ENCODE peak calls at places on chromosomes 2 and 18, in nine cellular contexts. W is GM23338, M is upper lobe of right lung, K is A549, S is fibroblast of pulmonary artery, X is fibroblast of villous mesenchyme, C is brain microvascular endothelial cell, J is BE2C, I is epithelial cell of esophagus. G is an unnamed sample.

GRCh38 chr2:16246281-16246850 is 306.0 kb downstream of the MYCN start:
- DNase-seq in W (no peak), X (no peak), K (no peak), I (no peak), S (no peak), C (no peak), J (peak; percentile 93), M (no peak), G (no peak)

GRCh38 chr18:25121442-25121841 is 230.5 kb downstream of the ZNF521 start:
- DNase-seq in I (no peak), S (no peak), X (no peak), W (peak; percentile 30), C (no peak), M (no peak), K (no peak), J (no peak), G (no peak)

GRCh38 chr2:236083934-236084333 is 84.3 kb downstream of the GBX2 start:
- DNase-seq in M (no peak), W (peak; percentile 49), C (no peak), J (no peak), I (no peak), S (no peak), X (no peak), K (no peak), G (no peak)

GRCh38 chr2:16408331-16409005 is 257.2 kb downstream of the CYRIA start:
- DNase-seq in I (no peak), M (no peak), J (peak; percentile 92), K (no peak), C (no peak), X (no peak), W (no peak), S (no peak), G (no peak)

GRCh38 chr2:64866797-64867196 is 122.4 kb upstream of the SLC1A4 start:
- DNase-seq in X (peak; percentile 96), J (no peak), W (no peak), I (no peak), M (no peak), C (peak; percentile 96), S (peak; percentile 76), K (peak; percentile 44), G (peak; percentile 71)

GRCh38 chr2:4134881-4135565 is 431.6 kb downstream of the DCDC2C start:
- DNase-seq in M (no peak), W (no peak), I (peak; percentile 1), K (no peak), X (no peak), C (no peak), S (no peak), J (no peak), G (no peak)

GRCh38 chr18:48562075-48562474 is 23.2 kb downstream of the CTIF start:
- DNase-seq in W (no peak), J (no peak), S (no peak), M (no peak), C (no peak), I (no peak), K (no peak), X (peak; percentile 37), G (no peak)

GRCh38 chr2:23312996-23313606 is 71.9 kb upstream of the KLHL29 start:
- DNase-seq in C (peak; percentile 16), I (no peak), K (peak; percentile 28), J (peak; percentile 70), M (no peak), X (no peak), W (peak; percentile 84), S (no peak), G (no peak)

GRCh38 chr2:120476141-120476540 is 130.2 kb downstream of the INHBB start:
- DNase-seq in S (no peak), X (no peak), W (no peak), C (no peak), M (peak; percentile 87), K (no peak), I (peak; percentile 69), J (no peak), G (no peak)

GRCh38 chr2:168500516-168500915 is 44.4 kb downstream of the CERS6 start:
- DNase-seq in S (no peak), I (no peak), C (no peak), J (no peak), X (no peak), M (no peak), W (no peak), K (no peak), G (no peak)

GRCh38 chr2:132725134-132725533 is 55.1 kb upstream of the LYPD1 start:
- DNase-seq in C (no peak), J (no peak), K (no peak), W (no peak), M (no peak), I (no peak), S (no peak), X (no peak), G (no peak)

GRCh38 chr2:30152385-30152784 is 5.6 kb downstream of the YPEL5 start:
- DNase-seq in M (no peak), W (no peak), K (no peak), X (no peak), C (no peak), J (no peak), S (no peak), I (no peak), G (no peak)

GRCh38 chr2:137048455-137048854 is 283.1 kb downstream of the THSD7B start:
- DNase-seq in W (no peak), S (no peak), C (no peak), J (no peak), X (no peak), K (no peak), M (no peak), I (no peak), G (no peak)

GRCh38 chr2:210955591-210955990 is 399.2 kb downstream of the CPS1 start:
- DNase-seq in K (peak; percentile 1), M (no peak), S (peak; percentile 73), W (no peak), J (no peak), C (peak; percentile 78), I (peak; percentile 72), X (no peak), G (peak; percentile 42)

GRCh38 chr18:77105021-77105420 is 27.6 kb downstream of the MBP start:
- DNase-seq in S (no peak), I (no peak), C (no peak), K (no peak), W (no peak), J (no peak), X (peak; percentile 57), M (no peak), G (no peak)

GRCh38 chr2:152648336-152648735 is 68.9 kb downstream of the PRPF40A start:
- DNase-seq in C (no peak), X (peak; percentile 18), S (peak; percentile 31), W (peak; percentile 44), K (peak; percentile 17), M (no peak), I (peak; percentile 21), J (no peak), G (no peak)
- TF ChIP-seq CTCF in C (peak; percentile 23), X (peak; percentile 33), S (peak; percentile 33), W (no peak), K (no peak), M (peak; percentile 21), I (peak; percentile 20), J (peak; percentile 4), G (peak; percentile 8)

DNA sequence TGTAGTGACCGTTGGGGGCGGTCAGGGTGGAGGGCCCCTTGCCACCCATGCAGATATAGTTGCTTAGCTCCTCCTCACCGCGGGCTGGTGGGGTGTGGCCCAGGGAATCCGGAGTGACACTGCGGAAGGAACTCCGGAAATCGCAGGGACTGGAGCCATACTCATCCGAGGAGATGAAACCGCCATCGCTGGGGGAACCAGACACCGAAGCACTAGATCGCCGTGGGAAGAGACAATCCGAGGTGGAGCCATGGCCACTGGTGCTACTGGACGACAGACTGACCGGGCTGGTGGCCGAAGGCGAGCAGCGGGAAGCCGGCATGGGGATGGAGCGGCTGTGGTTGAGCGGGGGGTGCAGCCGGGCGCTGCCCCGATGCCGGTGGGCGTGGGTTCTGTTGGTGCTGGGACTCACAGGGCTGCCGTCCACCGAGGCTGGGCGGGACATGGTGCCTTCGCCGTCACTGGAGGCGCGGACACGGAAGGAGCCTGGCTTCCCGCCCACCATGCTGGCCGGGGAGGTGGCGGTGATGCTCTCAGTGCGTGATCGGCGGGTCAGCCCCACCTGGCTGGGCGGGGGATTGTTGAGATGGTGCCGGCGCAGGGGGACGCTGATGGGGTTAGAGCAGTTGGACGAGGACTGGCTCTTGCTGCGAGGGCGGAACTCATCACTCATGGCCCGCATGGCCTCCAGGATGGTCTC is 2.2 kb downstream of the IRS1 start:
- DNase-seq in X (peak; percentile 67), K (no peak), C (no peak), I (no peak), W (no peak), J (no peak), M (peak; percentile 67), S (no peak), G (no peak)
- H3K4me3 ChIP-seq in X (peak overlapping the region; percentile 70), K (peak overlapping the region; percentile 80), C (peak overlapping the region; percentile 74), I (peak overlapping the region; percentile 79), W (peak overlapping the region; percentile 95), J (no peak overlapping the region), M (peak overlapping the region; percentile 70), S (peak overlapping the region; percentile 80), G (peak overlapping the region; percentile 88)

DNA sequence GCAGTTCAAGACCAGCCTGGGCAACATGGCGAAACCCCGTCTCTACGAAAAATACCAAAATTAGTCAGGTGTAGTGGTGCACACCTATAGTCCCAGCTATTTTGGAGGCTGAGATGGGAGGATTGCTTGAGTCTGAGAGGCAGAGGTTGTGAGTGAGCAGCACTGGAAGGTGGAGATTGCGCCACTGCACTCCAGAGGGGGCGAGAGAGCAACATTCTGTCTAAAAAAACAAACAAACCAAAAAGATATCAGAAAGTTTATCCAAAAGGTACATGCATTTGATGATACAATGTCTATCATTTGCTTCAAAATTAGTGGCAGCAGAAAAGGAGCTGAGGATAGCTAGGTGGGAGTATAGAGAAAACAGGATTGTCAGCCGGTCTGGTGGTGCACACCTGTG is 39.8 kb upstream of the CABLES1 start:
- DNase-seq in W (no peak), K (no peak), J (no peak), X (no peak), S (no peak), I (no peak), C (no peak), M (no peak), G (no peak)
- TF ChIP-seq CTCF in W (peak; percentile 19), K (peak; percentile 7), J (peak; percentile 26), X (no peak), S (peak; percentile 12), I (no peak), C (no peak), M (no peak), G (no peak)

DNA sequence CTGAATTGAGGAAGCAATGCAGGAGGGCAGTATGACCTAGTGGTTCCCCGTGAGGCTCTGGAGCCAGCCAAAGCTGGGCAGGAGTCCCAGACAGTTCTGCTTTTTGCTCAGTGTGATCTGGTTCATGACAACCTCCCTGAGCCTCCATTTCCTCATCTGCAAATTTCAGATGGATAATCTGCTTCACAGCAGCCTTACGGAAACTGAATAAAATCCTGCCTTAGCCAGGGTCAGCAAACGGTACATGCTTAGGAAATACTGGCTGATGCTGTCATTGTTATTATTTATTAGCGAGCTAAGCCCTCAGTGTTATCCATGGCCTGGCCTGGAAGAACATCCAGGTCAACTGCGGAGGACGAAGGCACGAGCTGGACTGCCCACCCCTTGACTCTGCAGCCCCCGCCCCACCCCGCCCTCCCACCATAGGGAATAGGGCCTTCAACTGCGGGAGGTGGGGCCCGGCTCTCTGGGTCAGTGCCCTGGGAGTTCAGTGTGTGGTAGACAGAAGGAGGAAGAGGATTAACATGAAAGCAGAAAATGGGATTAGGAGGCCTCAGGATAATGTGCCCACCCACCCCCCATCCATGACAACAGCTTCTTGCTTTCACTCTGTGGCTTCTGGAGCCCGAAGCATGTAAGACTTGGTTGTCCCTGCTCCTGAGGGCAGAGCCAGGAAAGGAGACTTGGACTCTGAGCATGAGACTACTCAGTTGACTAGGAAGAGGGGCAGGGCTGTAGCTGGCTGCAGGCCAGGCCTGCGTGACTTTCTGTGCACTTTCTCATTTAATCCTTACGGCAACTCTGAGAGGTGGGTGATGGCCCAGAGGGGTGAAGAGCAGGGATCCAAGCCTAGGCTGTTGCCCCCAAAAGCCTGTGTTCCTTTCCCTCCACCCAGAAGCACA is 13.1 kb downstream of the PKDCC start:
- DNase-seq in S (peak; percentile 64), K (no peak), W (no peak), X (peak; percentile 94), J (no peak), I (no peak), M (no peak), C (no peak), G (no peak)
- H3K4me3 ChIP-seq in S (no peak overlapping the region), K (no peak overlapping the region), W (no peak overlapping the region), X (no peak overlapping the region), J (no peak overlapping the region), I (no peak overlapping the region), M (no peak overlapping the region), C (no peak overlapping the region), G (no peak overlapping the region)

G was measured in astrocyte of the cerebellum.